ENCODE peak calls at places on chromosome X, in seven cellular contexts. One of them, this sample, is unnamed.

GRCh38 chrX:292900-293897 is 12.0 kb downstream of the PLCXD1 start:
- DNase-seq in GM12878: no peak
- DNase-seq in stomach: peak; percentile 22
- DNase-seq in prostate gland: no peak
- DNase-seq in HepG2: no peak
- DNase-seq in HCT116: no peak
- DNase-seq in H1: no peak
- DNase-seq in this sample: no peak

GRCh38 chrX:129359269-129359668 is 164.0 kb downstream of the SMARCA1 start:
- DNase-seq in HepG2: peak; percentile 5
- DNase-seq in stomach: no peak
- DNase-seq in HCT116: no peak
- DNase-seq in H1: no peak
- DNase-seq in prostate gland: no peak
- DNase-seq in GM12878: no peak
- DNase-seq in this sample: no peak

GRCh38 chrX:56833626-56834025 is 104.6 kb downstream of the NBDY start:
- DNase-seq in HepG2: no peak
- DNase-seq in stomach: no peak
- DNase-seq in HCT116: no peak
- DNase-seq in GM12878: no peak
- DNase-seq in prostate gland: no peak
- DNase-seq in H1: no peak
- DNase-seq in this sample: no peak

GRCh38 chrX:55486736-55487135 is 2.9 kb downstream of the USP51 start:
- DNase-seq in prostate gland: no peak
- DNase-seq in HepG2: no peak
- DNase-seq in H1: no peak
- DNase-seq in stomach: no peak
- DNase-seq in HCT116: no peak
- DNase-seq in GM12878: no peak
- DNase-seq in this sample: no peak

GRCh38 chrX:53882331-53882730 is 161.9 kb downstream of the PHF8 start:
- DNase-seq in stomach: no peak
- DNase-seq in H1: no peak
- DNase-seq in HepG2: peak; percentile 86
- DNase-seq in HCT116: no peak
- DNase-seq in prostate gland: no peak
- DNase-seq in GM12878: no peak
- DNase-seq in this sample: no peak

GRCh38 chrX:136268051-136269048 is 17.1 kb upstream of the MAP7D3 start:
- DNase-seq in HepG2: peak; percentile 4
- DNase-seq in HCT116: peak; percentile 7
- DNase-seq in GM12878: no peak
- DNase-seq in prostate gland: peak; percentile 4
- DNase-seq in H1: no peak
- DNase-seq in stomach: no peak
- DNase-seq in this sample: no peak

GRCh38 chrX:13721371-13721770 is 13.0 kb downstream of the TRAPPC2 start:
- DNase-seq in prostate gland: no peak
- DNase-seq in H1: no peak
- DNase-seq in HepG2: no peak
- DNase-seq in HCT116: no peak
- DNase-seq in stomach: no peak
- DNase-seq in GM12878: no peak
- DNase-seq in this sample: no peak

GRCh38 chrX:77962068-77962902 is 7.2 kb downstream of the PGAM4 start:
- DNase-seq in GM12878: no peak
- DNase-seq in stomach: no peak
- DNase-seq in H1: no peak
- DNase-seq in HCT116: no peak
- DNase-seq in prostate gland: no peak
- DNase-seq in HepG2: no peak
- DNase-seq in this sample: no peak

GRCh38 chrX:22950278-22951266 is 49.2 kb upstream of the DDX53 start:
- DNase-seq in HepG2: no peak
- DNase-seq in HCT116: no peak
- DNase-seq in prostate gland: no peak
- DNase-seq in H1: no peak
- DNase-seq in GM12878: no peak
- DNase-seq in stomach: no peak
- DNase-seq in this sample: no peak

GRCh38 chrX:31058284-31058683 is 13.6 kb downstream of the FTHL17 start:
- DNase-seq in prostate gland: no peak
- DNase-seq in GM12878: no peak
- DNase-seq in stomach: no peak
- DNase-seq in HepG2: no peak
- DNase-seq in HCT116: no peak
- DNase-seq in H1: no peak
- DNase-seq in this sample: no peak

GRCh38 chrX:66046612-66047235 is 6.8 kb upstream of the VSIG4 start:
- DNase-seq in HCT116: no peak
- DNase-seq in H1: no peak
- DNase-seq in stomach: no peak
- DNase-seq in HepG2: no peak
- DNase-seq in GM12878: peak; percentile 81
- DNase-seq in prostate gland: no peak
- DNase-seq in this sample: no peak

GRCh38 chrX:32571579-32571978 is 639.8 kb downstream of the DMD start:
- DNase-seq in HepG2: no peak
- DNase-seq in HCT116: no peak
- DNase-seq in GM12878: no peak
- DNase-seq in stomach: no peak
- DNase-seq in H1: no peak
- DNase-seq in prostate gland: no peak
- DNase-seq in this sample: no peak

GRCh38 chrX:140157611-140158010 is 192.3 kb upstream of the CXorf66 start:
- DNase-seq in HepG2: no peak
- DNase-seq in stomach: no peak
- DNase-seq in prostate gland: no peak
- DNase-seq in HCT116: no peak
- DNase-seq in H1: no peak
- DNase-seq in GM12878: no peak
- DNase-seq in this sample: no peak

GRCh38 chrX:38400401-38400910 is 48.1 kb downstream of the OTC start:
- DNase-seq in GM12878: no peak
- DNase-seq in H1: no peak
- DNase-seq in prostate gland: no peak
- DNase-seq in HCT116: no peak
- DNase-seq in HepG2: no peak
- DNase-seq in stomach: no peak
- DNase-seq in this sample: no peak

GRCh38 chrX:41329101-41329500 is 4.9 kb upstream of the DDX3X start:
- DNase-seq in HCT116: no peak
- DNase-seq in prostate gland: no peak
- DNase-seq in HepG2: no peak
- DNase-seq in stomach: no peak
- DNase-seq in GM12878: no peak
- DNase-seq in H1: no peak
- DNase-seq in this sample: no peak

GRCh38 chrX:106680716-106681115 is 45.8 kb upstream of the RNF128 start:
- DNase-seq in prostate gland: no peak
- DNase-seq in H1: no peak
- DNase-seq in GM12878: no peak
- DNase-seq in stomach: no peak
- DNase-seq in HepG2: no peak
- DNase-seq in HCT116: no peak
- DNase-seq in this sample: no peak

GRCh38 chrX:112967903-112968302 is 127.3 kb upstream of the AMOT start:
- DNase-seq in HepG2: no peak
- DNase-seq in HCT116: no peak
- DNase-seq in stomach: no peak
- DNase-seq in H1: no peak
- DNase-seq in prostate gland: no peak
- DNase-seq in GM12878: no peak
- DNase-seq in this sample: no peak

GRCh38 chrX:39905946-39906345 is 191.8 kb downstream of the BCOR start:
- DNase-seq in prostate gland: no peak
- DNase-seq in GM12878: no peak
- DNase-seq in HepG2: no peak
- DNase-seq in H1: no peak
- DNase-seq in HCT116: no peak
- DNase-seq in stomach: no peak
- DNase-seq in this sample: no peak

GRCh38 chrX:12007881-12008280 is 130.4 kb upstream of the FRMPD4 start:
- DNase-seq in stomach: no peak
- DNase-seq in H1: no peak
- DNase-seq in prostate gland: no peak
- DNase-seq in HCT116: peak; percentile 4
- DNase-seq in GM12878: no peak
- DNase-seq in HepG2: no peak
- DNase-seq in this sample: no peak
- TF ChIP-seq POLR2AphosphoS5 in stomach: no peak
- TF ChIP-seq POLR2AphosphoS5 in H1: no peak
- TF ChIP-seq POLR2AphosphoS5 in prostate gland: no peak
- TF ChIP-seq POLR2AphosphoS5 in HCT116: no peak
- TF ChIP-seq POLR2AphosphoS5 in GM12878: no peak
- TF ChIP-seq POLR2AphosphoS5 in HepG2: no peak
- TF ChIP-seq POLR2AphosphoS5 in this sample: no peak

GRCh38 chrX:7372843-7373525 is 225.0 kb upstream of the PUDP start:
- DNase-seq in prostate gland: no peak
- DNase-seq in HCT116: no peak
- DNase-seq in H1: no peak
- DNase-seq in HepG2: no peak
- DNase-seq in stomach: no peak
- DNase-seq in GM12878: no peak
- DNase-seq in this sample: no peak
- H3K27ac ChIP-seq in prostate gland: no peak overlapping the region
- H3K27ac ChIP-seq in HCT116: no peak overlapping the region
- H3K27ac ChIP-seq in H1: no peak overlapping the region
- H3K27ac ChIP-seq in HepG2: no peak overlapping the region
- H3K27ac ChIP-seq in stomach: no peak overlapping the region
- H3K27ac ChIP-seq in GM12878: no peak overlapping the region
- H3K27ac ChIP-seq in this sample: no peak overlapping the region

GRCh38 chrX:153946910-153947769 is 2.7 kb upstream of the RENBP start:
- DNase-seq in HCT116: peak; percentile 67
- DNase-seq in HepG2: peak; percentile 75
- DNase-seq in GM12878: no peak
- DNase-seq in H1: peak; percentile 77
- DNase-seq in prostate gland: no peak
- DNase-seq in stomach: peak; percentile 82
- DNase-seq in this sample: no peak
- TF ChIP-seq POLR2AphosphoS5 in HCT116: no peak
- TF ChIP-seq POLR2AphosphoS5 in HepG2: no peak
- TF ChIP-seq POLR2AphosphoS5 in GM12878: peak; percentile 37
- TF ChIP-seq POLR2AphosphoS5 in H1: no peak
- TF ChIP-seq POLR2AphosphoS5 in prostate gland: peak; percentile 52
- TF ChIP-seq POLR2AphosphoS5 in stomach: no peak
- TF ChIP-seq POLR2AphosphoS5 in this sample: peak; percentile 18

GRCh38 chrX:49972313-49972712 is 49.9 kb downstream of the CLCN5 start:
- DNase-seq in HepG2: no peak
- DNase-seq in H1: no peak
- DNase-seq in HCT116: no peak
- DNase-seq in GM12878: no peak
- DNase-seq in stomach: no peak
- DNase-seq in prostate gland: no peak
- DNase-seq in this sample: no peak
- H3K27ac ChIP-seq in HepG2: no peak overlapping the region
- H3K27ac ChIP-seq in H1: no peak overlapping the region
- H3K27ac ChIP-seq in HCT116: no peak overlapping the region
- H3K27ac ChIP-seq in GM12878: no peak overlapping the region
- H3K27ac ChIP-seq in stomach: no peak overlapping the region
- H3K27ac ChIP-seq in prostate gland: no peak overlapping the region
- H3K27ac ChIP-seq in this sample: no peak overlapping the region

DNA sequence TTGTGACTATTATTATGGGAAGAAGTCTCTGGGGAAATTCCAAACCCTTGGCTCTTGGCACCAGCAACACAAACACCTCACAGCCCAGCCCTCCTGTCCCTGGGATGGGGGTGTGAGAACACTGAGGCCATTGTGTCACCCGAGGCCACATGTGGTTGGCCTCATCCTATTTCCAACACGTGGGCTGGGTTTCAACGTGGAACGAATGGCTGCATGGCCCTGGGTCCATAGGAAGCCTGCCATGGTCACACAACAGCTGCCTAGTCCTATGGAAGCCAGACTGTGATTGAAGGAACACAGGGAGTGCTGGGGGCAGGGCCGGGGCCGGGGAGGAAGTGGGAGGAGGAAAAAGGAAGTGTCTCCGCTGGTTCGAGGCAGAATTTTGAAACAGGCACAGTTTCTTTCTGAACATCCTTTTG is 10.0 kb downstream of the CLCN4 start:
- DNase-seq in HCT116: no peak
- DNase-seq in GM12878: no peak
- DNase-seq in stomach: peak; percentile 37
- DNase-seq in HepG2: peak; percentile 39
- DNase-seq in H1: no peak
- DNase-seq in prostate gland: no peak
- DNase-seq in this sample: no peak
- TF ChIP-seq POLR2AphosphoS5 in HCT116: no peak
- TF ChIP-seq POLR2AphosphoS5 in GM12878: no peak
- TF ChIP-seq POLR2AphosphoS5 in stomach: no peak
- TF ChIP-seq POLR2AphosphoS5 in HepG2: no peak
- TF ChIP-seq POLR2AphosphoS5 in H1: no peak
- TF ChIP-seq POLR2AphosphoS5 in prostate gland: no peak
- TF ChIP-seq POLR2AphosphoS5 in this sample: no peak

GRCh38 chrX:153539979-153540358 is 22.5 kb downstream of the ATP2B3 start:
- DNase-seq in H1: no peak
- DNase-seq in GM12878: no peak
- DNase-seq in HCT116: no peak
- DNase-seq in stomach: no peak
- DNase-seq in prostate gland: no peak
- DNase-seq in HepG2: no peak
- DNase-seq in this sample: no peak
- H3K27ac ChIP-seq in H1: no peak overlapping the region
- H3K27ac ChIP-seq in GM12878: no peak overlapping the region
- H3K27ac ChIP-seq in HCT116: no peak overlapping the region
- H3K27ac ChIP-seq in stomach: no peak overlapping the region
- H3K27ac ChIP-seq in prostate gland: no peak overlapping the region
- H3K27ac ChIP-seq in HepG2: no peak overlapping the region
- H3K27ac ChIP-seq in this sample: no peak overlapping the region

GRCh38 chrX:1529756-1530155 is 7.2 kb downstream of the P2RY8 start:
- DNase-seq in prostate gland: no peak
- DNase-seq in stomach: no peak
- DNase-seq in HCT116: no peak
- DNase-seq in H1: peak; percentile 10
- DNase-seq in GM12878: no peak
- DNase-seq in HepG2: no peak
- DNase-seq in this sample: no peak
- TF ChIP-seq POLR2AphosphoS5 in prostate gland: no peak
- TF ChIP-seq POLR2AphosphoS5 in stomach: no peak
- TF ChIP-seq POLR2AphosphoS5 in HCT116: no peak
- TF ChIP-seq POLR2AphosphoS5 in H1: no peak
- TF ChIP-seq POLR2AphosphoS5 in GM12878: no peak
- TF ChIP-seq POLR2AphosphoS5 in HepG2: no peak
- TF ChIP-seq POLR2AphosphoS5 in this sample: no peak